ENCODE peak calls at places on chromosomes 1 and 21, in eight cellular contexts. G is stimulated activated CD8-positive, alpha-beta memory T cell treated with anti-CD3 and anti-CD28 coated beads, Interleukin-7, amount 100 ng/mL, for 1 hour; I is SK-N-DZ; X is LHCN-M2; B is upper lobe of right lung; S is memory B cell; Q is iPS-NIHi11; F is GM13976. Z is an unnamed sample.
A peak's percentile ranks its signal among the peaks of the same experiment; 100 is the strongest.

GRCh38 chr1:57163332-57163731 is 197.5 kb upstream of the C8B start:
- DNase-seq in G (no peak), I (no peak), X (no peak), B (no peak), S (no peak), Q (peak; percentile 9), F (no peak), Z (no peak)

GRCh38 chr1:2380816-2381591 is 10.3 kb downstream of the MORN1 start:
- DNase-seq in G (no peak), I (peak; percentile 22), X (no peak), B (peak; percentile 57), S (no peak), Q (no peak), F (no peak), Z (no peak)

GRCh38 chr21:29943885-29944284 is 4.1 kb upstream of the GRIK1 start:
- DNase-seq in G (no peak), I (no peak), X (no peak), B (no peak), S (no peak), Q (no peak), F (no peak), Z (no peak)

GRCh38 chr1:199046618-199047017 is 407.8 kb downstream of the PTPRC start:
- DNase-seq in G (no peak), I (no peak), X (no peak), B (no peak), S (no peak), Q (no peak), F (no peak), Z (no peak)

GRCh38 chr1:192682335-192682734 is 46.4 kb downstream of the RGS13 start:
- DNase-seq in G (no peak), I (no peak), X (no peak), B (no peak), S (no peak), Q (no peak), F (no peak), Z (no peak)

GRCh38 chr1:5835179-5835562 is 157.1 kb downstream of the NPHP4 start:
- DNase-seq in G (no peak), I (no peak), X (no peak), B (no peak), S (no peak), Q (no peak), F (no peak), Z (no peak)

GRCh38 chr1:188355082-188355481 is 1526.3 kb downstream of the PLA2G4A start:
- DNase-seq in G (no peak), I (no peak), X (no peak), B (no peak), S (no peak), Q (no peak), F (no peak), Z (no peak)

GRCh38 chr21:37587635-37588177 is 221.1 kb downstream of the DYRK1A start:
- DNase-seq in G (no peak), I (no peak), X (no peak), B (no peak), S (no peak), Q (no peak), F (no peak), Z (no peak)

GRCh38 chr1:7334475-7335035 is 436.5 kb upstream of the VAMP3 start:
- DNase-seq in G (no peak), I (peak; percentile 28), X (peak; percentile 56), B (no peak), S (no peak), Q (no peak), F (no peak), Z (no peak)

GRCh38 chr21:44657635-44658183 is at the start of gene KRTAP12-3:
- DNase-seq in G (peak; percentile 8), I (no peak), X (no peak), B (no peak), S (no peak), Q (no peak), F (no peak), Z (no peak)

GRCh38 chr1:89855413-89856123 is 34.7 kb downstream of the LRRC8D start:
- DNase-seq in G (no peak), I (no peak), X (peak; percentile 55), B (no peak), S (no peak), Q (no peak), F (peak; percentile 53), Z (no peak)

GRCh38 chr1:12031039-12031980 is 12.0 kb downstream of the MIIP start:
- DNase-seq in G (no peak), I (no peak), X (no peak), B (peak; percentile 74), S (peak; percentile 35), Q (peak; percentile 76), F (peak; percentile 81), Z (peak; percentile 46)

GRCh38 chr1:204293605-204294365 is 65.9 kb downstream of the PLEKHA6 start:
- DNase-seq in G (no peak), I (no peak), X (peak; percentile 98), B (no peak), S (no peak), Q (no peak), F (no peak), Z (peak; percentile 50)

GRCh38 chr1:115710859-115711624 is 57.5 kb downstream of the CASQ2 start:
- DNase-seq in G (no peak), I (peak; percentile 34), X (no peak), B (no peak), S (no peak), Q (no peak), F (no peak), Z (no peak)

GRCh38 chr1:235601087-235601486 is 48.5 kb downstream of the GNG4 start:
- DNase-seq in G (no peak), I (no peak), X (no peak), B (no peak), S (no peak), Q (peak; percentile 65), F (no peak), Z (no peak)

GRCh38 chr1:80050085-80050484 is 1043.6 kb upstream of the ADGRL4 start:
- DNase-seq in G (no peak), I (no peak), X (no peak), B (no peak), S (no peak), Q (no peak), F (no peak), Z (no peak)

GRCh38 chr1:155591770-155592169 is 18.2 kb upstream of the MSTO1 start:
- DNase-seq in G (no peak), I (peak; percentile 74), X (peak; percentile 67), B (no peak), S (peak; percentile 53), Q (peak; percentile 31), F (peak; percentile 67), Z (no peak)

GRCh38 chr1:14110040-14110439 is 410.1 kb downstream of the PRDM2 start:
- DNase-seq in G (no peak), I (no peak), X (no peak), B (no peak), S (no peak), Q (no peak), F (no peak), Z (no peak)

GRCh38 chr1:40708750-40709099 is 17.2 kb downstream of the NFYC start:
- DNase-seq in G (no peak), I (peak; percentile 88), X (peak; percentile 84), B (no peak), S (no peak), Q (peak; percentile 77), F (peak; percentile 64), Z (no peak)

GRCh38 chr21:44320847-44321246 is 18.3 kb downstream of the CFAP410 start:
- DNase-seq in G (no peak), I (no peak), X (no peak), B (no peak), S (no peak), Q (no peak), F (no peak), Z (no peak)

GRCh38 chr1:75723989-75724471 is 479 bp upstream of the ACADM start:
- DNase-seq in G (peak; percentile 45), I (peak; percentile 79), X (peak; percentile 72), B (peak; percentile 93), S (no peak), Q (peak; percentile 89), F (peak; percentile 85), Z (peak; percentile 88)

GRCh38 chr1:85847356-85847755 is 139.1 kb upstream of the ZNHIT6 start:
- DNase-seq in G (no peak), I (no peak), X (peak; percentile 15), B (no peak), S (no peak), Q (no peak), F (no peak), Z (no peak)

GRCh38 chr1:150777544-150777943 is 12.0 kb upstream of the CTSS start:
- DNase-seq in G (no peak), I (no peak), X (no peak), B (no peak), S (no peak), Q (no peak), F (no peak), Z (no peak)

GRCh38 chr1:24015226-24016210 is 35.4 kb upstream of the SRSF10 start:
- DNase-seq in G (no peak), I (no peak), X (peak; percentile 54), B (no peak), S (no peak), Q (no peak), F (no peak), Z (no peak)

GRCh38 chr1:6948861-6949260 is 163.6 kb downstream of the CAMTA1 start:
- DNase-seq in G (no peak), I (no peak), X (no peak), B (no peak), S (no peak), Q (no peak), F (no peak), Z (no peak)

GRCh38 chr1:107964397-107965111 is 426 bp downstream of the VAV3 start:
- DNase-seq in G (no peak), I (no peak), X (no peak), B (peak; percentile 67), S (peak; percentile 16), Q (peak; percentile 55), F (peak; percentile 45), Z (no peak)

GRCh38 chr1:8813016-8813763 is 4.2 kb downstream of the RERE start:
- DNase-seq in G (no peak), I (no peak), X (no peak), B (no peak), S (no peak), Q (no peak), F (no peak), Z (no peak)

GRCh38 chr1:165512817-165513216 is 31.0 kb upstream of the LRRC52 start:
- DNase-seq in G (no peak), I (no peak), X (no peak), B (no peak), S (no peak), Q (peak; percentile 24), F (no peak), Z (no peak)

GRCh38 chr1:50531601-50532000 is 108.4 kb upstream of the DMRTA2 start:
- DNase-seq in G (no peak), I (no peak), X (no peak), B (no peak), S (no peak), Q (no peak), F (no peak), Z (no peak)

GRCh38 chr1:211920602-211921226 is 90.2 kb upstream of the LPGAT1 start:
- DNase-seq in G (no peak), I (no peak), X (no peak), B (no peak), S (no peak), Q (no peak), F (no peak), Z (no peak)

GRCh38 chr1:227944066-227944930 is 3.4 kb downstream of the WNT9A start:
- DNase-seq in G (no peak), I (no peak), X (no peak), B (peak; percentile 40), S (no peak), Q (no peak), F (no peak), Z (peak; percentile 71)

GRCh38 chr1:9453375-9454093 is 85.7 kb upstream of the SLC25A33 start:
- DNase-seq in G (no peak), I (peak; percentile 79), X (no peak), B (no peak), S (no peak), Q (no peak), F (no peak), Z (no peak)

Z was measured in left ventricle myocardium inferior.